ENCODE peak calls at places on chromosomes 5 and 9, in eight cellular contexts. One of them, this sample, is unnamed.

GRCh38 chr5:61301820-61302563 is 30.1 kb upstream of the ZSWIM6 start:
- DNase-seq in right atrium auricular region: peak; percentile 86
- DNase-seq in fibroblast of lung: peak; percentile 100
- DNase-seq in GM10248: no peak
- DNase-seq in adrenal gland: peak; percentile 89
- DNase-seq in ovary: no peak
- DNase-seq in thyroid gland: peak; percentile 86
- DNase-seq in fibroblast of villous mesenchyme: peak; percentile 99
- DNase-seq in this sample: no peak

GRCh38 chr9:28503573-28503972 is 930.3 kb upstream of the C9orf72 start:
- DNase-seq in right atrium auricular region: no peak
- DNase-seq in fibroblast of lung: no peak
- DNase-seq in GM10248: no peak
- DNase-seq in adrenal gland: no peak
- DNase-seq in ovary: no peak
- DNase-seq in thyroid gland: no peak
- DNase-seq in fibroblast of villous mesenchyme: peak; percentile 34
- DNase-seq in this sample: no peak

GRCh38 chr5:146647656-146648199 is 131.7 kb upstream of the GPR151 start:
- DNase-seq in right atrium auricular region: no peak
- DNase-seq in fibroblast of lung: peak; percentile 61
- DNase-seq in GM10248: no peak
- DNase-seq in adrenal gland: no peak
- DNase-seq in ovary: no peak
- DNase-seq in thyroid gland: peak; percentile 80
- DNase-seq in fibroblast of villous mesenchyme: no peak
- DNase-seq in this sample: no peak

GRCh38 chr5:172932313-172933017 is 26.8 kb upstream of the RPL26L1 start:
- DNase-seq in right atrium auricular region: peak; percentile 85
- DNase-seq in fibroblast of lung: peak; percentile 62
- DNase-seq in GM10248: peak; percentile 86
- DNase-seq in adrenal gland: peak; percentile 83
- DNase-seq in ovary: peak; percentile 80
- DNase-seq in thyroid gland: peak; percentile 81
- DNase-seq in fibroblast of villous mesenchyme: peak; percentile 69
- DNase-seq in this sample: peak; percentile 77

GRCh38 chr5:59584858-59585846 is 308.4 kb downstream of the PDE4D start:
- DNase-seq in right atrium auricular region: no peak
- DNase-seq in fibroblast of lung: no peak
- DNase-seq in GM10248: no peak
- DNase-seq in adrenal gland: no peak
- DNase-seq in ovary: no peak
- DNase-seq in thyroid gland: no peak
- DNase-seq in fibroblast of villous mesenchyme: no peak
- DNase-seq in this sample: no peak

GRCh38 chr9:136855461-136856077 is 3.4 kb downstream of the MAMDC4 start:
- DNase-seq in right atrium auricular region: no peak
- DNase-seq in fibroblast of lung: no peak
- DNase-seq in GM10248: no peak
- DNase-seq in adrenal gland: peak; percentile 17
- DNase-seq in ovary: peak; percentile 27
- DNase-seq in thyroid gland: no peak
- DNase-seq in fibroblast of villous mesenchyme: no peak
- DNase-seq in this sample: peak; percentile 42

GRCh38 chr5:16574789-16575785 is 41.7 kb downstream of the RETREG1 start:
- DNase-seq in right atrium auricular region: no peak
- DNase-seq in fibroblast of lung: peak; percentile 93
- DNase-seq in GM10248: no peak
- DNase-seq in adrenal gland: peak; percentile 43
- DNase-seq in ovary: no peak
- DNase-seq in thyroid gland: peak; percentile 98
- DNase-seq in fibroblast of villous mesenchyme: peak; percentile 40
- DNase-seq in this sample: no peak

GRCh38 chr9:3768698-3769458 is 243.1 kb upstream of the RFX3 start:
- DNase-seq in right atrium auricular region: no peak
- DNase-seq in fibroblast of lung: no peak
- DNase-seq in GM10248: no peak
- DNase-seq in adrenal gland: no peak
- DNase-seq in ovary: no peak
- DNase-seq in thyroid gland: no peak
- DNase-seq in fibroblast of villous mesenchyme: peak; percentile 99
- DNase-seq in this sample: no peak

GRCh38 chr9:138072897-138073296 is 195.3 kb downstream of the CACNA1B start:
- DNase-seq in right atrium auricular region: no peak
- DNase-seq in fibroblast of lung: no peak
- DNase-seq in GM10248: no peak
- DNase-seq in adrenal gland: no peak
- DNase-seq in ovary: no peak
- DNase-seq in thyroid gland: no peak
- DNase-seq in fibroblast of villous mesenchyme: no peak
- DNase-seq in this sample: peak; percentile 38

GRCh38 chr5:153515269-153515668 is 24.8 kb downstream of the GRIA1 start:
- DNase-seq in right atrium auricular region: no peak
- DNase-seq in fibroblast of lung: peak; percentile 46
- DNase-seq in GM10248: no peak
- DNase-seq in adrenal gland: no peak
- DNase-seq in ovary: no peak
- DNase-seq in thyroid gland: no peak
- DNase-seq in fibroblast of villous mesenchyme: peak; percentile 67
- DNase-seq in this sample: no peak

GRCh38 chr9:70318002-70318401 is 59.2 kb downstream of the SMC5 start:
- DNase-seq in right atrium auricular region: no peak
- DNase-seq in fibroblast of lung: no peak
- DNase-seq in GM10248: no peak
- DNase-seq in adrenal gland: no peak
- DNase-seq in ovary: no peak
- DNase-seq in thyroid gland: no peak
- DNase-seq in fibroblast of villous mesenchyme: no peak
- DNase-seq in this sample: no peak

GRCh38 chr5:181281077-181281983 is 20.4 kb upstream of the TRIM52 start:
- DNase-seq in right atrium auricular region: no peak
- DNase-seq in fibroblast of lung: no peak
- DNase-seq in GM10248: no peak
- DNase-seq in adrenal gland: no peak
- DNase-seq in ovary: no peak
- DNase-seq in thyroid gland: no peak
- DNase-seq in fibroblast of villous mesenchyme: peak; percentile 97
- DNase-seq in this sample: no peak

GRCh38 chr5:83476470-83476817 is 4.9 kb downstream of the VCAN start:
- DNase-seq in right atrium auricular region: no peak
- DNase-seq in fibroblast of lung: no peak
- DNase-seq in GM10248: no peak
- DNase-seq in adrenal gland: no peak
- DNase-seq in ovary: no peak
- DNase-seq in thyroid gland: no peak
- DNase-seq in fibroblast of villous mesenchyme: no peak
- DNase-seq in this sample: no peak

GRCh38 chr5:131481569-131481968 is 153.5 kb downstream of the RAPGEF6 start:
- DNase-seq in right atrium auricular region: no peak
- DNase-seq in fibroblast of lung: no peak
- DNase-seq in GM10248: no peak
- DNase-seq in adrenal gland: no peak
- DNase-seq in ovary: no peak
- DNase-seq in thyroid gland: no peak
- DNase-seq in fibroblast of villous mesenchyme: no peak
- DNase-seq in this sample: no peak

DNA sequence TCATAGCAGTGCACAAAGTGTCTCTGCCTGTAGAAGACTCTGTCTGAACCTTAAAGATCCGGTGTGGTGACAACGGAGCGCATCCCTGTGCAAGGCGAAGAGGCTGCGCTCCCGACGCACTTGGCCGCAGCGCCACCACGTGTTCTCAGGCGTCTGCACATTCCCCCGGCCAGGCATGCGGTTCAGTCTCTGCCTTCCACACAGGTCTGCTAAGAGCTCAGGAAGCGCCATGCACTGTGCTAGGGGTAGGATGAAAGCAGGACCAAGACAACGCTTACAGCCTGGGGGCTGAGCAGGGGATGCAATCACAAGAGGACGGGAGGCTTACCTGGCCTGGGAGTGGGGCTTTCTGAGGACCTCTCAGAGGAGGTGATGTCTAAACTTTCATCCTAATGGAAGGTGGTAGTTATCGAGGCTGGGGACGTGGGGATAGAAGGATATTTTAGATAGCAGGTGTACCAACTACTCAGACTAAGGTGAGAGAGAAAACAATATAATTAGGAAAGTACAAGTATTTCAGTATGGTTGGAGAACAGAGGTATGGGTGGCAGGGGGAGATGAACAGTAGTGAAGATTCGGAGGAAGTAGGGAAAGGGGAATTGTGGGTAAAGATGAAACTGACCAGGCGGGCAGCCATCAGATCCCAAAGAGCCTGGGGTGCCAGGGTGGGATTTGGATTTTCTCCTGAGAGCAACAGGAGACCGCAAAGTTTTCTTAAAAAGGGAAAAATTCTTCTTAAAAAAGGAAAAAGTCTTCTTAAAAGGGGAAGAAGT is 13.3 kb downstream of the CAPSL start:
- DNase-seq in right atrium auricular region: peak; percentile 59
- DNase-seq in fibroblast of lung: peak; percentile 65
- DNase-seq in GM10248: peak; percentile 68
- DNase-seq in adrenal gland: peak; percentile 81
- DNase-seq in ovary: peak; percentile 62
- DNase-seq in thyroid gland: peak; percentile 67
- DNase-seq in fibroblast of villous mesenchyme: peak; percentile 71
- DNase-seq in this sample: peak; percentile 58
- TF ChIP-seq CTCF in right atrium auricular region: peak; percentile 72
- TF ChIP-seq CTCF in fibroblast of lung: peak; percentile 77
- TF ChIP-seq CTCF in GM10248: peak; percentile 93
- TF ChIP-seq CTCF in adrenal gland: peak; percentile 76
- TF ChIP-seq CTCF in ovary: peak; percentile 34
- TF ChIP-seq CTCF in thyroid gland: peak; percentile 54
- TF ChIP-seq CTCF in fibroblast of villous mesenchyme: peak; percentile 77
- TF ChIP-seq CTCF in this sample: peak; percentile 65

DNA sequence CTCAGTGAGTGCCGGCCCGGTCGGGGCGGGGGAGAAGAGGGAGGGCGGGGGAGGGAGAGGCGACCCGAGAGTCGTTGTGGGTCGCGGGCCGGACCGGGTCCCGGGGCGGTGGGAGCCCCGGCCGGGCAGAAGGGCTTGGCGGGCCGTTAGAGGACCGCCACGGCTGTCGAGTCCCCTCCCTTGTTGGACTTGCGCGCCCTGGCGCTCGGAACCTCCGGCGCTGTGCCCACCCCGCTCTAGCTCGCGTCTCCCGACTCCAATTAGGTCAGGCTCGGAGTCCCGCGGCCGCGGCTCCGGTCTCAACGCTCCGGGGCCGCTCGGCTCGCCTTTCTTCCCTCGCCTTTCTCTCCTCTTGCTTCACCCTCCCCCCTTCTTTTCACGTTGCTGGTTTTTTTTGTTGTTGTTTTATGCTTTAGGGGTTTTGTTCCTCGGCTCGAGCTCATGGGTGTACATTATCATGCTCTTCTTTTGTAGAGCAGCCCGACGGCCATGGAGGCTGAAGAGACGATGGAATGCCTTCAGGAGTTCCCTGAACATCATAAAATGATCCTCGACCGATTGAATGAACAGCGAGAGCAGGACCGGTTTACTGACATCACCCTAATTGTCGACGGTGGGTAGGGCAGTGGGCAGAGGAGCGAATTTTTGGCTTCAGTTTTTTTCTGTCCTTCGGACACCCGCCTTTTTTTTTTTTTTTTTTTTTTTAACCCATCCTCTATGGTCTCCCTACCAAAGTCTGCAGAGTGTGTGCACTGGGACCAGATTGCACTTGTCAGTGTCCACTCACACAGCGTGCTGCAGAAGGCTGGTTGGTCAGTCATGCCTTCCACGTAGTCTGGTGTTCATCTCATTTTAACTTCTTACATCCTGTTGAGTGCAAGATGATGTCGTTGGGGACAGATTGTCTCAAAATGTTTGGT is 1.1 kb downstream of the ZNF131 start:
- DNase-seq in right atrium auricular region: peak; percentile 64
- DNase-seq in fibroblast of lung: peak; percentile 70
- DNase-seq in GM10248: peak; percentile 32
- DNase-seq in adrenal gland: peak; percentile 41
- DNase-seq in ovary: peak; percentile 33
- DNase-seq in thyroid gland: peak; percentile 15
- DNase-seq in fibroblast of villous mesenchyme: peak; percentile 75
- DNase-seq in this sample: no peak
- TF ChIP-seq CTCF in right atrium auricular region: no peak
- TF ChIP-seq CTCF in fibroblast of lung: no peak
- TF ChIP-seq CTCF in GM10248: no peak
- TF ChIP-seq CTCF in adrenal gland: no peak
- TF ChIP-seq CTCF in ovary: no peak
- TF ChIP-seq CTCF in thyroid gland: no peak
- TF ChIP-seq CTCF in fibroblast of villous mesenchyme: no peak
- TF ChIP-seq CTCF in this sample: no peak

DNA sequence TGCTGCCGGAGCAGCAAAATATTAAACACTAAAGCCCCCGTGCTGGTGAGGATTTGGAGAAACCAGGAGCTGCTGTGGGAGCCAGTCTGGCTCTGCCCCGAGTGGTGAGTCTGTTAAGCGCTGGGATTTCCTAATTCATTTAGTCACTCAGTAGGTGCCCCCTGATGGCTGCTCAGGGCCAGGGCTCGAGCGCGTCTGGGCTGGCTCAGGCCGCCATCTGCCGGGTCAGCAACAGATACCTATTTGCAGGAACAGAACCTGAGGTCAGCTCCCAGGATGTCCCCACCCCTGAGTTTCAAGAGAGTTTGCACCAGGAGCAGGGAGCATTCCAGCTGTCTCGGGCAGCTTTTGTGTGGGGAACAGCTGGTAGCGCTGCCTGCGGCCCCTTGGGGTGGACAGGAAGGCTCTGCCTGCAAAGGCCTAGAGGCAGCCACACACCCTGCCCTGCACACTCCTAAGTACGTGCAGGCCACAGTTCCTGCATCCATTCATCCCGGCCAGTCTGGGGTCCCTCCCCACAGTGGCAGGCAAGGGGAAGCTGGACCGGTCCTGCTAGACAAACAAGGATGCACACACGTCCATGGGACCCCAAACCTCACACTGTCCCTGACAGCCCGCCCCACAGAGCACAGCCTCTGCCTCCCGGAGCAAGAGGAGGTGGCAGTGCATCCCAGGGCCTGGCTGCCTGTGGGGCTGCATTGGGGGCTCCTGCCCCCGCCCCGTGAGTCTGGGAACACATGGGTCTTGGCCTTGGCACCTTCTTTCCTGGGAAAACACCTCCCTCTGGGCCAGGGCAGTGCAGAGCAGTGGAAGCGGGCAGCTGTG is 83.7 kb downstream of the ADAMTS2 start:
- DNase-seq in right atrium auricular region: peak; percentile 68
- DNase-seq in fibroblast of lung: no peak
- DNase-seq in GM10248: no peak
- DNase-seq in adrenal gland: no peak
- DNase-seq in ovary: peak; percentile 34
- DNase-seq in thyroid gland: no peak
- DNase-seq in fibroblast of villous mesenchyme: peak; percentile 76
- DNase-seq in this sample: no peak
- TF ChIP-seq CTCF in right atrium auricular region: peak; percentile 28
- TF ChIP-seq CTCF in fibroblast of lung: peak; percentile 5
- TF ChIP-seq CTCF in GM10248: no peak
- TF ChIP-seq CTCF in adrenal gland: no peak
- TF ChIP-seq CTCF in ovary: no peak
- TF ChIP-seq CTCF in thyroid gland: no peak
- TF ChIP-seq CTCF in fibroblast of villous mesenchyme: peak; percentile 52
- TF ChIP-seq CTCF in this sample: no peak

DNA sequence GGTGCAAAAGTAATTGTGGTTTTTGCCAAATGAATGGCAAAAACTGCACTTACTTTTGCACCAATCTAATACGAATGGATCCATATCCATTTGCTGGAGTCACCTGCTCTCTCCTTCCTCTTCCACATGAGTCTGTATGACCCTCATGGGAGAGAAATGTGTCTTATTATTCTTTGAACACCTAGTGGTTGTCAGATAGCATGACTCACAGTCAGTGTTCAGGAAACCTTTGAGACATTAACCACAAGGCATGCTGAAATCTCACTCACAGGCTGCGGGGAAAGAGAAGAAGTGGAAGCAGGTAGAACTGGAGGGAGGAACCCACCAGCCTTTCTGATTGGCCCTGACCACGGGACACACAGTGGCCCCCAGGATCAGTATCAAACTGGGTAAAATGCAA is 222.8 kb upstream of the KLF4 start:
- DNase-seq in right atrium auricular region: no peak
- DNase-seq in fibroblast of lung: peak; percentile 91
- DNase-seq in GM10248: no peak
- DNase-seq in adrenal gland: no peak
- DNase-seq in ovary: no peak
- DNase-seq in thyroid gland: no peak
- DNase-seq in fibroblast of villous mesenchyme: peak; percentile 65
- DNase-seq in this sample: peak; percentile 67
- TF ChIP-seq CTCF in right atrium auricular region: no peak
- TF ChIP-seq CTCF in fibroblast of lung: no peak
- TF ChIP-seq CTCF in GM10248: no peak
- TF ChIP-seq CTCF in adrenal gland: no peak
- TF ChIP-seq CTCF in ovary: no peak
- TF ChIP-seq CTCF in thyroid gland: no peak
- TF ChIP-seq CTCF in fibroblast of villous mesenchyme: peak; percentile 24
- TF ChIP-seq CTCF in this sample: peak; percentile 21

This sample was measured in CD14-positive monocyte.